ENCODE peak calls at places on chromosome 15, in five cellular contexts. One of them, this sample, is unnamed.
A peak's percentile ranks its signal among the peaks of the same experiment; 100 is the strongest.

GRCh38 chr15:93028111-93028631 is 60.8 kb downstream of the RGMA start:
- DNase-seq in tibial nerve: no peak
- DNase-seq in endothelial cell: no peak
- DNase-seq in adrenal gland: no peak
- DNase-seq in GM13976: peak; percentile 24
- DNase-seq in this sample: no peak

GRCh38 chr15:26065723-26066122 is 202.6 kb upstream of the ATP10A start:
- DNase-seq in endothelial cell: no peak
- DNase-seq in adrenal gland: no peak
- DNase-seq in tibial nerve: no peak
- DNase-seq in GM13976: no peak
- DNase-seq in this sample: no peak

GRCh38 chr15:86178845-86179244 is 99.2 kb downstream of the AGBL1 start:
- DNase-seq in endothelial cell: peak; percentile 19
- DNase-seq in adrenal gland: no peak
- DNase-seq in tibial nerve: no peak
- DNase-seq in GM13976: no peak
- DNase-seq in this sample: no peak

GRCh38 chr15:69758810-69759410 is 306.3 kb downstream of the RPLP1 start:
- DNase-seq in GM13976: peak; percentile 44
- DNase-seq in adrenal gland: peak; percentile 23
- DNase-seq in tibial nerve: no peak
- DNase-seq in endothelial cell: no peak
- DNase-seq in this sample: no peak

GRCh38 chr15:85022860-85023403 is 41.3 kb downstream of the PDE8A start:
- DNase-seq in adrenal gland: no peak
- DNase-seq in tibial nerve: no peak
- DNase-seq in GM13976: no peak
- DNase-seq in endothelial cell: no peak
- DNase-seq in this sample: no peak

GRCh38 chr15:81279621-81280051 is 44.3 kb downstream of the STARD5 start:
- DNase-seq in endothelial cell: no peak
- DNase-seq in GM13976: no peak
- DNase-seq in tibial nerve: no peak
- DNase-seq in adrenal gland: no peak
- DNase-seq in this sample: no peak

GRCh38 chr15:69679623-69680228 is 227.1 kb downstream of the RPLP1 start:
- DNase-seq in tibial nerve: no peak
- DNase-seq in adrenal gland: no peak
- DNase-seq in endothelial cell: no peak
- DNase-seq in GM13976: peak; percentile 68
- DNase-seq in this sample: no peak

GRCh38 chr15:44243146-44243545 is 45.4 kb upstream of the GOLM2 start:
- DNase-seq in tibial nerve: no peak
- DNase-seq in adrenal gland: no peak
- DNase-seq in endothelial cell: no peak
- DNase-seq in GM13976: no peak
- DNase-seq in this sample: no peak

GRCh38 chr15:66838671-66839239 is 136.7 kb downstream of the SMAD6 start:
- DNase-seq in GM13976: no peak
- DNase-seq in tibial nerve: no peak
- DNase-seq in adrenal gland: no peak
- DNase-seq in endothelial cell: peak; percentile 40
- DNase-seq in this sample: no peak

GRCh38 chr15:76169013-76169412 is 109.2 kb downstream of the TMEM266 start:
- DNase-seq in tibial nerve: no peak
- DNase-seq in endothelial cell: no peak
- DNase-seq in GM13976: no peak
- DNase-seq in adrenal gland: no peak
- DNase-seq in this sample: no peak

GRCh38 chr15:96329403-96329981 is 1.0 kb upstream of the NR2F2 start:
- DNase-seq in tibial nerve: no peak
- DNase-seq in adrenal gland: peak; percentile 15
- DNase-seq in GM13976: no peak
- DNase-seq in endothelial cell: no peak
- DNase-seq in this sample: no peak

GRCh38 chr15:59996498-59997041 is 7.5 kb upstream of the FOXB1 start:
- DNase-seq in adrenal gland: no peak
- DNase-seq in endothelial cell: no peak
- DNase-seq in tibial nerve: no peak
- DNase-seq in GM13976: no peak
- DNase-seq in this sample: no peak
- TF ChIP-seq CTCF in adrenal gland: no peak
- TF ChIP-seq CTCF in endothelial cell: no peak
- TF ChIP-seq CTCF in tibial nerve: no peak
- TF ChIP-seq CTCF in GM13976: no peak
- TF ChIP-seq CTCF in this sample: no peak

DNA sequence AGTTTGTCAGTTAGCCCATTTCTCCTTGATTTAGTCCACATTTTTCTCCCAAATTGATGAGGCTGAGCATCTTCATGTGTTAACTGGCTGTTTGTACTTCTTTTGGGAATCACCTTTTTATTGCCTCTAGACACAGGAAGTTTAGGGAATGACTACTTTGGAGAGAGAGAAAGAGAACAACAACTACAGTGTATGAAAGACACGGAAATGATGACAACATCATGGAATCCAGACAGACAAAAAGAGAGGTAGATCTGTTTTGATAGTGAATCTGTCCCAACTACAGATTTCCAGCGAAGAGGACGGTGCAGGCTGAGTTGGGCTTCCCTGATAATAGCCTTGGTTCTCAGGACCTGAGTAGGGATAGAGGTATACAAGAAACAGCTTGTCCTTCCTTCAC is 24.6 kb downstream of the TTC23 start:
- DNase-seq in GM13976: no peak
- DNase-seq in adrenal gland: no peak
- DNase-seq in endothelial cell: no peak
- DNase-seq in tibial nerve: no peak
- DNase-seq in this sample: no peak
- TF ChIP-seq CTCF in GM13976: no peak
- TF ChIP-seq CTCF in adrenal gland: no peak
- TF ChIP-seq CTCF in endothelial cell: no peak
- TF ChIP-seq CTCF in tibial nerve: no peak
- TF ChIP-seq CTCF in this sample: no peak

GRCh38 chr15:29815000-29815704 is 7.1 kb downstream of the TJP1 start:
- DNase-seq in adrenal gland: no peak
- DNase-seq in endothelial cell: no peak
- DNase-seq in GM13976: no peak
- DNase-seq in tibial nerve: no peak
- DNase-seq in this sample: no peak

GRCh38 chr15:29813009-29813408 is 9.3 kb downstream of the TJP1 start:
- DNase-seq in adrenal gland: no peak
- DNase-seq in GM13976: no peak
- DNase-seq in tibial nerve: no peak
- DNase-seq in endothelial cell: no peak
- DNase-seq in this sample: no peak

GRCh38 chr15:29811691-29812383 is 10.4 kb downstream of the TJP1 start:
- DNase-seq in GM13976: no peak
- DNase-seq in endothelial cell: no peak
- DNase-seq in adrenal gland: no peak
- DNase-seq in tibial nerve: no peak
- DNase-seq in this sample: no peak

GRCh38 chr15:29815705-29816042 is 6.6 kb downstream of the TJP1 start:
- DNase-seq in GM13976: no peak
- DNase-seq in endothelial cell: no peak
- DNase-seq in adrenal gland: no peak
- DNase-seq in tibial nerve: no peak
- DNase-seq in this sample: no peak

DNA sequence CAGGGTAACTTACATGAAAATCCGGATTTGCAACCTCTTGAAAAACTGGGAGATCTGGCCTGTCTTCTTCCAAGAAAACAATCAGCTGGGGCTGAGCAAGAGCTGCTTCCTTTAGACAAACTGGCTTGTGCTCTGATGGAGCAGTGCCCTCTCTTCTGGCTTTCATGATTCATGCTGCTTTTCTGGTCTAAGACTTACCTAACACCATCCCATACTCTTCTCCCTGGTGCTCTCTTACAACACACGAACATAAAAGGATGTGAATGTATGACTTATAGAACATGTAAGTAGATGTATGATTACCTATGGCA is 9.9 kb downstream of the TJP1 start:
- DNase-seq in adrenal gland: no peak
- DNase-seq in GM13976: no peak
- DNase-seq in endothelial cell: no peak
- DNase-seq in tibial nerve: no peak
- DNase-seq in this sample: no peak
- TF ChIP-seq CTCF in adrenal gland: no peak
- TF ChIP-seq CTCF in GM13976: no peak
- TF ChIP-seq CTCF in endothelial cell: no peak
- TF ChIP-seq CTCF in tibial nerve: no peak
- TF ChIP-seq CTCF in this sample: no peak

DNA sequence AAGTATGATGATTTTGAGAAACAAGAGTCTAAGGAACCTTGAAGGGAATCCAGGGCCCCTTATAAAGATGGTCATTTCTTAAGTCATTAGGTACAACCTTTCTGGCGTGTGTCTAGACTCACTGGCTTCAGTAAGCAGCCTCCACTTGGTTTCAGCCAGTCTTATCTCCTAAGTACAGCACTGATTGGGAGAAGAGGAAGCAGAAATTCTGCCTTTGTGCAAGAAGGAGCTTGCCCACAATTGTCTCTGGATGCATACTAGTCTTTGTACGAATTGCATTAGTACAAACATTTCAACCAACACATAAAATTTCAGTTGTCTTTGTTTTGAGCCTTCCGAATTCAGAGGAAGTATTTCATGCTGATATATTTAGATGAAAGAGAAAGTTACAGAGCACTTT is 139.4 kb downstream of the SLCO3A1 start:
- DNase-seq in adrenal gland: no peak
- DNase-seq in endothelial cell: no peak
- DNase-seq in tibial nerve: no peak
- DNase-seq in GM13976: no peak
- DNase-seq in this sample: no peak
- TF ChIP-seq CTCF in adrenal gland: no peak
- TF ChIP-seq CTCF in endothelial cell: no peak
- TF ChIP-seq CTCF in tibial nerve: no peak
- TF ChIP-seq CTCF in GM13976: no peak
- TF ChIP-seq CTCF in this sample: no peak

This sample was measured in mesothelial cell of epicardium.